ENCODE peak calls at places on chromosomes 16 and 17, in five cellular contexts. O is activated naive CD8-positive, alpha-beta T cell treated with anti-CD3 and anti-CD28 coated beads for 36 hours; M is LoVo; X is NCI-H510A; V is retina. R is an unnamed sample.

GRCh38 chr16:70467113-70467512 is 12.7 kb downstream of the FCSK start:
- DNase-seq in O (no peak), M (no peak), X (no peak), V (no peak), R (no peak)

GRCh38 chr17:15112881-15113617 is 152.1 kb downstream of the PMP22 start:
- DNase-seq in O (no peak), M (no peak), X (no peak), V (peak; percentile 26), R (no peak)

GRCh38 chr17:29149431-29150064 is 30.6 kb downstream of the MYO18A start:
- DNase-seq in O (peak; percentile 38), M (peak; percentile 50), X (no peak), V (no peak), R (no peak)

GRCh38 chr17:72397687-72398086 is 276.9 kb downstream of the SOX9 start:
- DNase-seq in O (no peak), M (peak; percentile 50), X (no peak), V (no peak), R (no peak)

GRCh38 chr17:41098476-41098875 is 534 bp upstream of the KRTAP4-8 start:
- DNase-seq in O (no peak), M (no peak), X (no peak), V (no peak), R (no peak)

GRCh38 chr17:48153711-48154642 is 46.4 kb downstream of the SNX11 start:
- DNase-seq in O (peak; percentile 13), M (peak; percentile 57), X (peak; percentile 87), V (peak; percentile 51), R (peak; percentile 20)

GRCh38 chr17:61414141-61414935 is 14.7 kb downstream of the TBX2 start:
- DNase-seq in O (no peak), M (no peak), X (no peak), V (peak; percentile 46), R (no peak)

GRCh38 chr17:40952675-40953074 is 14.1 kb downstream of the KRT39 start:
- DNase-seq in O (no peak), M (no peak), X (no peak), V (no peak), R (no peak)

GRCh38 chr16:5042574-5043171 is 8.9 kb upstream of the NAGPA start:
- DNase-seq in O (no peak), M (no peak), X (peak; percentile 25), V (no peak), R (no peak)

GRCh38 chr17:17868637-17869522 is 32.1 kb upstream of the SREBF1 start:
- DNase-seq in O (no peak), M (no peak), X (no peak), V (peak; percentile 75), R (no peak)

R was measured in GF-D8.